ENCODE peak calls at places on chromosomes 6 and 20, in six cellular contexts. V, K, D, R, U and O are unnamed samples.

GRCh38 chr6:166565084-166565651 is 21.3 kb downstream of the RAMACL start:
- DNase-seq in V (no peak), K (no peak), D (no peak), R (no peak), U (no peak), O (no peak)

GRCh38 chr6:41092421-41093140 is 19.8 kb downstream of the NFYA start:
- DNase-seq in V (peak; percentile 36), K (no peak), D (peak; percentile 43), R (peak; percentile 41), U (no peak), O (peak; percentile 31)

GRCh38 chr20:61556116-61556515 is 304.1 kb downstream of the CDH4 start:
- DNase-seq in V (no peak), K (no peak), D (peak; percentile 72), R (no peak), U (peak; percentile 50), O (peak; percentile 79)

GRCh38 chr20:63089051-63089907 is 82.5 kb upstream of the BHLHE23 start:
- DNase-seq in V (no peak), K (no peak), D (no peak), R (peak; percentile 69), U (no peak), O (peak; percentile 15)

GRCh38 chr20:63635431-63636141 is 8.7 kb upstream of the GMEB2 start:
- DNase-seq in V (no peak), K (no peak), D (no peak), R (no peak), U (no peak), O (no peak)

GRCh38 chr20:34369265-34369664 is 6.2 kb downstream of the ITCH start:
- DNase-seq in V (no peak), K (no peak), D (no peak), R (peak; percentile 72), U (no peak), O (peak; percentile 70)

GRCh38 chr20:41086402-41087324 is 50.7 kb upstream of the PLCG1 start:
- DNase-seq in V (peak; percentile 82), K (no peak), D (no peak), R (peak; percentile 73), U (no peak), O (peak; percentile 64)

GRCh38 chr6:87731818-87732661 is 30.0 kb upstream of the AKIRIN2 start:
- DNase-seq in V (peak; percentile 88), K (no peak), D (peak; percentile 91), R (peak; percentile 91), U (peak; percentile 83), O (peak; percentile 98)

GRCh38 chr6:28207244-28208179 is 17.6 kb upstream of the ZSCAN9 start:
- DNase-seq in V (peak; percentile 49), K (no peak), D (peak; percentile 38), R (no peak), U (no peak), O (peak; percentile 15)

GRCh38 chr6:4577406-4577805 is 198.8 kb upstream of the CDYL start:
- DNase-seq in V (peak; percentile 67), K (no peak), D (peak; percentile 100), R (peak; percentile 63), U (no peak), O (no peak)

GRCh38 chr6:112017169-112017568 is 36.7 kb upstream of the CCN6 start:
- DNase-seq in V (no peak), K (no peak), D (no peak), R (no peak), U (no peak), O (peak; percentile 9)

GRCh38 chr6:140436023-140436811 is 1061.8 kb upstream of the CITED2 start:
- DNase-seq in V (no peak), K (no peak), D (no peak), R (no peak), U (no peak), O (peak; percentile 69)

GRCh38 chr6:44983467-44984365 is 344.4 kb upstream of the RUNX2 start:
- DNase-seq in V (no peak), K (no peak), D (no peak), R (no peak), U (no peak), O (no peak)

DNA sequence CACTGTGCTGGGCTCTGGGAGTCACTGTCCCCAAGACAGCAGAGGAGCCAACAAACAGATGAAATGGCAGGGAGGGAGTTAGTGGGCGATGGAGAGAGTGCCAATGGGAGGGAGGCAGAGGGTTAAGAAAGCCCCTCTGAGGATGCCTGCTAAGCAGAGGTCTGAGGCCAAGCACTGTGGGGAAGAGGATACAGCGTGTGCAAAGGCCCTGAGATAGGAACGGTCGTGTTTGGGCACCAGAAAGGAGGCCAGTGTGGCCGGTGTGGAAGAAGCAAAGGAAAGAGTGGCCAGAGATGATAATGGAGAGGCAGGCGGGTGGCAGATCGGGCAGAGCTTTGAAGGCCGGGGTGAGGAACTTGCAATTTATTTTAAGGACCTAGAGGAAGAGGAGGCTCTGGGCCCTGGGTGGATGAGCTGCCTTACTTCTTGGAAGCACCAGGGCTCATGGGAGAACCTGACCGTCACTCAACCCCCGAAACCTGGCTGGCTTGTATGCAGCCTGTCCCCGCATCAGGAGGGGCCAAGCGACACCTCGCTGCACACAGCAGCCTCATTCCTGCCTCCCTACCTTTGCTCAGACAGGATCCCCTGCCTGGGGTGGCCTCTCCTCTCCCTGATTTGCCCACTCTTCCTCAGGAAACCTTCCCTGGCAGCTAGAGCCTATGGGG is 73.0 kb downstream of the KCNB1 start:
- DNase-seq in V (no peak), K (no peak), D (no peak), R (no peak), U (no peak), O (no peak)
- H3K4me1 ChIP-seq in V (no peaks in the 10 kb centered on the region), K (no peaks in the 10 kb centered on the region), D (no peaks in the 10 kb centered on the region), R (no peaks in the 10 kb centered on the region), U (no peaks in the 10 kb centered on the region), O (no peaks in the 10 kb centered on the region)

GRCh38 chr6:158787395-158787794 is 31.8 kb downstream of the EZR start:
- DNase-seq in V (no peak), K (no peak), D (no peak), R (no peak), U (no peak), O (no peak)
- H3K27ac ChIP-seq in V (no peak overlapping the region), K (no peak overlapping the region), D (no peak overlapping the region), R (no peak overlapping the region), U (peak overlapping the region; percentile 63), O (no peak overlapping the region)

GRCh38 chr6:135572051-135572450 is 74.5 kb upstream of the AHI1 start:
- DNase-seq in V (no peak), K (no peak), D (no peak), R (no peak), U (no peak), O (no peak)

GRCh38 chr6:135566311-135567068 is 69.0 kb upstream of the AHI1 start:
- DNase-seq in V (no peak), K (no peak), D (no peak), R (no peak), U (no peak), O (no peak)

GRCh38 chr6:135568366-135568765 is 70.8 kb upstream of the AHI1 start:
- DNase-seq in V (peak; percentile 93), K (no peak), D (peak; percentile 92), R (no peak), U (no peak), O (no peak)

GRCh38 chr6:135567375-135568083 is 70.0 kb upstream of the AHI1 start:
- DNase-seq in V (no peak), K (no peak), D (no peak), R (no peak), U (no peak), O (no peak)
- H3K4me2 ChIP-seq in V (no peak overlapping the region), K (no peak overlapping the region), D (no peak overlapping the region), R (no peak overlapping the region), U (no peak overlapping the region), O (no peak overlapping the region)

GRCh38 chr20:2248837-2249236 is 47.0 kb upstream of the TGM3 start:
- DNase-seq in V (no peak), K (no peak), D (no peak), R (no peak), U (no peak), O (no peak)

GRCh38 chr20:2256132-2256531 is 39.7 kb upstream of the TGM3 start:
- DNase-seq in V (no peak), K (no peak), D (no peak), R (no peak), U (no peak), O (no peak)

GRCh38 chr20:2249935-2250334 is 45.9 kb upstream of the TGM3 start:
- DNase-seq in V (no peak), K (no peak), D (no peak), R (no peak), U (no peak), O (no peak)

GRCh38 chr20:2254333-2254732 is 41.5 kb upstream of the TGM3 start:
- DNase-seq in V (no peak), K (no peak), D (no peak), R (peak; percentile 40), U (no peak), O (peak; percentile 36)

GRCh38 chr20:2252419-2253060 is 43.3 kb upstream of the TGM3 start:
- DNase-seq in V (no peak), K (no peak), D (no peak), R (no peak), U (no peak), O (no peak)
- H3K4me1 ChIP-seq in V (no peaks in the 10 kb centered on the region), K (no peaks in the 10 kb centered on the region), D (no peaks in the 10 kb centered on the region), R (no peaks in the 10 kb centered on the region), U (no peaks in the 10 kb centered on the region), O (no peaks in the 10 kb centered on the region)

DNA sequence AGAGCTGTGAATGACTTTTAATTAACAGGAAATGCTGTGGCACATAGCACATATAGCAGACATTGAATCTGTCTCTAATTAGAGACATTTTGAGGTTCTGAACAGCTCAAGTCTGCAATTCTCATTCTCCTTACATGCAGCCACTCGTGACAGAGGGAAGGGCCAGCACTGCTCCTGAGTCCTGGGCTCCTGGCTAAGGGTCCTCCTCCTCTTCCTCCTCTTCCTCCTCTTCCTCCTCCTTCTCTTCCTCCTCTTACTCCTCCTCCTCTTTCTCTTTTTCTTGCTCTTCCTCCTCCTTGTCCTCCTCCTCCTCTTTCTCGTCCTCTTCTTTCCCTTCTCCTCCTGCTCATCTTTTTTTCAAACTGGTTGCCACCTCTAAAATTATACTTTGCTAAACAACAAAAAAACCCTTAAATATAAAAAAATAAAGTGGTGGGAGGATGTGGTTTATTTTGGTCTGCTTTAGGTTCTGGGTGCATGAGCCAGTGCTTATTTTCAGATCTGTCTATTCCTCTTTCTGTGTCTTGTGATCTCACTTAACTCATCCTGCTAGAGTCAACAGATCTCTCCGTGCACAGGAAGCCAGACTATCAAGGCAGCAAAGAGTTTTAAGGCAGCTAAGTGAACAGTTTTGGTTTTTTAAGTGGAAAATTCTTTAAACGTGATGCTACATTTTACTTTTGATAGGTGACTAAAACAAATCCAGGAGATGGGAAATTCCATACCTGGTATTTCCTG is 159.3 kb downstream of the CD83 start:
- DNase-seq in V (no peak), K (no peak), D (no peak), R (no peak), U (no peak), O (no peak)
- H3K27ac ChIP-seq in V (no peak overlapping the region), K (no peak overlapping the region), D (no peak overlapping the region), R (no peak overlapping the region), U (no peak overlapping the region), O (no peak overlapping the region)

DNA sequence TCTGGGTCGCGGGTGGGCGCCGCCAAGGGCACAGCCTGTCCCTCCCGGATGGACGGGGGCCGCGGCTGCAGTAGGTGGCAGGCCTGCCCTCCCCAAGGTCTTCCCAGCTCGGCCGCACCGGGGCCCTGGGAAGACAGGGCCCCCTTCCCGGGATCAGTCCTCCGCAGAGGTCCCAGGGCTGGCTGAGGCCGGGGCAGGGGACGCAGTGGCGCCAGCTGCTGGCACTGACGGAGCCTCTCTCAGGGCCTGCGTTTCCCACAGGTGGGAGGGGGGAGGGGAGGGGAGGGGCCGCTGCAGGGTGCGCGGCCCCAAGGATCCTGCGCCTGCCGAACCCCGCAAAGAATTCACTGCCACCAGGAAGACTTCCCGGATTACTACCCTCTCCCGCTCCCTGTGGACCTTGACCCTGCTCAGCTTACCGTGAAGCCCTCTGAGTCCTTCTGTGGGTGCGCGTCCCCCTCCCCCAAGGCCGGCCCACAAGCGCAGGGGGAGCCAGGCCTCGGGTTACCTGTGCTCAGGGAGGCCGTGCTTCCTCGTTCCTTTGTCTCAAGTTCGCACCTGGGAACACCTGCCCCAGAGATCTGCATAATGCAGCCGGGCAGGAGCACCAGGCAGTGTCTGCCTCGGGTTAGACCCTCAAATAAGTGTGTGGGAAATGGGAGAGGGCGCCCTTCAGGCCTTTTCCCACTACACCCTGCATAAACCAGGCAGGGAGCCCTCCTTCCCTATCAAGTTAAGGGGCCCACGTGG is 5.1 kb downstream of the LZTS3 start:
- DNase-seq in V (no peak), K (peak; percentile 46), D (no peak), R (no peak), U (no peak), O (no peak)
- H3K4me2 ChIP-seq in V (no peak overlapping the region), K (peak overlapping the region; percentile 89), D (no peak overlapping the region), R (no peak overlapping the region), U (no peak overlapping the region), O (no peak overlapping the region)